ENCODE peak calls at places on chromosomes 6 and 20, in six cellular contexts. C is NCI-H2081, R is mucosa of gallbladder, A is M059J, E is NCI-H1105, U is HT-29. M is an unnamed sample.

GRCh38 chr6:167349816-167350215 is 24.9 kb downstream of the TTLL2 start:
- DNase-seq in C (no peak), R (no peak), A (no peak), E (no peak), U (no peak), M (no peak)

GRCh38 chr6:5435449-5435848 is 174.1 kb downstream of the FARS2 start:
- DNase-seq in C (no peak), R (no peak), A (peak), E (no peak), U (no peak), M (no peak)

GRCh38 chr20:22652685-22653568 is 68.6 kb upstream of the FOXA2 start:
- DNase-seq in C (no peak), R (no peak), A (peak), E (no peak), U (peak), M (no peak)

GRCh38 chr20:11917663-11918062 is at the start of gene BTBD3:
- DNase-seq in C (peak), R (peak), A (no peak), E (peak), U (peak), M (no peak)

GRCh38 chr6:170091000-170091638 is 199.8 kb downstream of the DLL1 start:
- DNase-seq in C (no peak), R (no peak), A (no peak), E (no peak), U (no peak), M (no peak)

GRCh38 chr6:44054635-44055559 is 72.4 kb downstream of the MRPL14 start:
- DNase-seq in C (no peak), R (no peak), A (peak), E (no peak), U (no peak), M (no peak)

GRCh38 chr6:16805190-16805860 is 44.1 kb upstream of the ATXN1 start:
- DNase-seq in C (no peak), R (no peak), A (peak), E (no peak), U (no peak), M (no peak)

GRCh38 chr6:170212956-170213636 is 77.8 kb downstream of the DLL1 start:
- DNase-seq in C (no peak), R (peak), A (no peak), E (no peak), U (no peak), M (no peak)

GRCh38 chr6:156686940-156687874 is 90.0 kb upstream of the ARID1B start:
- DNase-seq in C (peak), R (peak), A (peak), E (peak), U (peak), M (peak)

GRCh38 chr6:157774153-157775135 is 48.6 kb upstream of the SNX9 start:
- DNase-seq in C (no peak), R (no peak), A (peak), E (no peak), U (no peak), M (no peak)

GRCh38 chr20:59662161-59662560 is 57.8 kb downstream of the PHACTR3 start:
- DNase-seq in C (no peak), R (no peak), A (no peak), E (no peak), U (no peak), M (no peak)

GRCh38 chr6:48111143-48111506 is at the start of gene PTCHD4:
- DNase-seq in C (peak), R (no peak), A (peak), E (peak), U (peak), M (no peak)

GRCh38 chr20:52305843-52306242 is 114.3 kb upstream of the ZFP64 start:
- DNase-seq in C (no peak), R (no peak), A (no peak), E (no peak), U (no peak), M (no peak)

GRCh38 chr6:111210074-111210729 is 122.9 kb downstream of the SLC16A10 start:
- DNase-seq in C (peak), R (peak), A (peak), E (peak), U (peak), M (peak)

GRCh38 chr6:160134779-160135547 is 13.3 kb downstream of the SLC22A1 start:
- DNase-seq in C (no peak), R (no peak), A (no peak), E (no peak), U (no peak), M (no peak)

GRCh38 chr6:166586424-166587156 is at the start of gene RAMACL:
- DNase-seq in C (no peak), R (no peak), A (peak), E (no peak), U (peak), M (no peak)

GRCh38 chr6:8029243-8029870 is 34.8 kb downstream of the BLOC1S5 start:
- DNase-seq in C (no peak), R (no peak), A (no peak), E (no peak), U (no peak), M (no peak)

GRCh38 chr6:157669747-157670216 is 153.3 kb upstream of the SNX9 start:
- DNase-seq in C (peak), R (peak), A (peak), E (no peak), U (peak), M (no peak)

GRCh38 chr6:33314515-33314942 is 651 bp upstream of the TAPBP start:
- DNase-seq in C (peak), R (peak), A (peak), E (peak), U (peak), M (no peak)

GRCh38 chr20:9460518-9460917 is 53.9 kb upstream of the LAMP5 start:
- DNase-seq in C (no peak), R (no peak), A (peak), E (no peak), U (no peak), M (no peak)

GRCh38 chr20:5727018-5727515 is 23.1 kb upstream of the SHLD1 start:
- DNase-seq in C (no peak), R (no peak), A (no peak), E (no peak), U (no peak), M (no peak)

M was measured in LNCaP clone FGC.